ENCODE peak calls at places on chromosomes 3 and 15, in four cellular contexts. X is Panc1, Q is GM12865, E is activated T-cell treated with anti-CD3 and anti-CD28 coated beads for 1 hour. S is an unnamed sample.

GRCh38 chr15:92462771-92463170 is 69.1 kb downstream of the ST8SIA2 start:
- DNase-seq in X (no peak), Q (no peak), E (no peak), S (no peak)

GRCh38 chr3:134057006-134057832 is 27.5 kb upstream of the SLCO2A1 start:
- DNase-seq in X (no peak), Q (no peak), E (no peak), S (no peak)

GRCh38 chr3:108662141-108662738 is 72.7 kb downstream of the DZIP3 start:
- DNase-seq in X (peak; percentile 32), Q (peak; percentile 74), E (no peak), S (peak; percentile 77)

GRCh38 chr3:149813367-149814281 is 609 bp downstream of the RNF13 start:
- DNase-seq in X (no peak), Q (peak; percentile 24), E (no peak), S (peak; percentile 68)

GRCh38 chr3:9250236-9250635 is 790 bp upstream of the SRGAP3 start:
- DNase-seq in X (no peak), Q (no peak), E (no peak), S (no peak)

GRCh38 chr3:113534365-113534764 is 2.0 kb downstream of the SIDT1 start:
- DNase-seq in X (no peak), Q (peak; percentile 45), E (no peak), S (no peak)

GRCh38 chr15:70254186-70254974 is 156.7 kb upstream of the TLE3 start:
- DNase-seq in X (no peak), Q (no peak), E (no peak), S (no peak)

GRCh38 chr3:16801223-16801622 is 83.5 kb upstream of the PLCL2 start:
- DNase-seq in X (no peak), Q (peak; percentile 21), E (no peak), S (no peak)

GRCh38 chr15:58584789-58585461 is 153.1 kb downstream of the LIPC start:
- DNase-seq in X (no peak), Q (peak; percentile 4), E (no peak), S (no peak)

GRCh38 chr15:74754593-74755215 is 6.1 kb downstream of the CYP1A2 start:
- DNase-seq in X (no peak), Q (no peak), E (no peak), S (no peak)

GRCh38 chr3:27625848-27626247 is 96.3 kb downstream of the EOMES start:
- DNase-seq in X (no peak), Q (no peak), E (no peak), S (no peak)

GRCh38 chr15:44718927-44719292 is 7.6 kb downstream of the B2M start:
- DNase-seq in X (no peak), Q (no peak), E (no peak), S (no peak)